ENCODE peak calls at places on chromosomes 13 and 19, in eight cellular contexts. Q is tibial nerve; C is CD4-positive, alpha-beta memory T cell; K is transverse colon; S is naive thymus-derived CD4-positive, alpha-beta T cell; B is cardiac muscle cell; P is effector memory CD4-positive, alpha-beta T cell; J is AG04450. M is an unnamed sample.

GRCh38 chr19:33916792-33917191 is 120.1 kb downstream of the KCTD15 start:
- DNase-seq in K (no peak), B (no peak), S (no peak), P (no peak), J (no peak), Q (no peak), C (no peak), M (no peak)

GRCh38 chr19:13314761-13315160 is 164.6 kb downstream of the IER2 start:
- DNase-seq in S (no peak), K (no peak), Q (no peak), B (no peak), C (no peak), P (no peak), J (no peak), M (no peak)

GRCh38 chr19:32097620-32098019 is 247.8 kb upstream of the ZNF507 start:
- DNase-seq in Q (no peak), J (no peak), P (no peak), S (no peak), C (no peak), K (no peak), B (no peak), M (no peak)

GRCh38 chr19:39590265-39590664 is 12.1 kb upstream of the LGALS13 start:
- DNase-seq in K (no peak), C (no peak), S (no peak), J (no peak), P (no peak), B (peak), Q (no peak), M (no peak)

GRCh38 chr19:2260341-2260751 is 4.1 kb upstream of the JSRP1 start:
- DNase-seq in J (no peak), C (no peak), S (no peak), P (no peak), K (peak), Q (no peak), B (no peak), M (no peak)

GRCh38 chr13:45167611-45168554 is 33.0 kb downstream of the KCTD4 start:
- DNase-seq in K (peak), C (no peak), Q (no peak), J (no peak), S (no peak), P (no peak), B (peak), M (no peak)

GRCh38 chr19:676343-677105 is at the start of gene FSTL3:
- DNase-seq in C (no peak), J (no peak), K (no peak), S (no peak), Q (no peak), P (no peak), B (peak), M (no peak)

GRCh38 chr13:111929036-111929616 is 137.8 kb upstream of the SOX1 start:
- DNase-seq in C (no peak), P (no peak), J (no peak), S (no peak), K (no peak), Q (no peak), B (no peak), M (no peak)

GRCh38 chr13:91313103-91313502 is 34.4 kb upstream of the MIR17HG start:
- DNase-seq in P (no peak), K (no peak), C (peak), Q (peak), J (no peak), S (peak), B (peak), M (peak)

GRCh38 chr19:5018224-5019015 is 49.5 kb downstream of the KDM4B start:
- DNase-seq in S (no peak), C (no peak), B (peak), K (no peak), P (no peak), J (no peak), Q (no peak), M (no peak)

GRCh38 chr19:43797118-43797517 is 5.1 kb downstream of the LYPD5 start:
- DNase-seq in B (no peak), J (no peak), P (no peak), C (no peak), Q (no peak), S (no peak), K (no peak), M (no peak)

GRCh38 chr19:13033819-13034611 is 38.7 kb downstream of the NFIX start:
- DNase-seq in K (peak), S (peak), B (peak), Q (peak), C (peak), P (no peak), J (no peak), M (no peak)

GRCh38 chr13:33560722-33561121 is 257.2 kb upstream of the RFC3 start:
- DNase-seq in C (no peak), P (no peak), B (no peak), Q (no peak), K (no peak), S (no peak), J (no peak), M (no peak)

GRCh38 chr13:48412881-48413351 is at the start of gene LPAR6:
- DNase-seq in J (no peak), P (no peak), B (peak), K (no peak), Q (peak), S (peak), C (peak), M (peak)

GRCh38 chr13:67155898-67156717 is 74.0 kb downstream of the PCDH9 start:
- DNase-seq in K (no peak), B (no peak), S (no peak), Q (no peak), P (no peak), C (no peak), J (no peak), M (no peak)

GRCh38 chr13:93652942-93653341 is 426.3 kb downstream of the GPC6 start:
- DNase-seq in C (no peak), B (no peak), S (no peak), K (no peak), J (no peak), P (no peak), Q (no peak), M (no peak)

GRCh38 chr13:29369060-29369743 is 226.3 kb downstream of the SLC7A1 start:
- DNase-seq in B (peak), C (peak), S (no peak), J (no peak), K (no peak), P (no peak), Q (no peak), M (no peak)

GRCh38 chr19:53463263-53463662 is 4.3 kb upstream of the ZNF813 start:
- DNase-seq in B (no peak), J (no peak), Q (no peak), S (no peak), P (no peak), K (peak), C (no peak), M (no peak)

GRCh38 chr19:16889883-16890460 is 1.2 kb downstream of the F2RL3 start:
- DNase-seq in S (no peak), J (no peak), Q (no peak), B (no peak), C (no peak), P (no peak), K (no peak), M (no peak)

GRCh38 chr19:16001481-16002312 is 52.9 kb downstream of the OR10H4 start:
- DNase-seq in J (peak), C (peak), S (peak), P (no peak), B (peak), K (peak), Q (peak), M (no peak)

GRCh38 chr13:97018029-97018819 is 23.9 kb upstream of the OXGR1 start:
- DNase-seq in J (peak), P (no peak), S (peak), B (peak), C (peak), Q (peak), K (peak), M (peak)

GRCh38 chr19:18020212-18021067 is 12.5 kb downstream of the ARRDC2 start:
- DNase-seq in C (no peak), K (peak), J (no peak), P (no peak), Q (peak), S (no peak), B (peak), M (no peak)

GRCh38 chr19:34998777-34999497 is 1.2 kb upstream of the GRAMD1A start:
- DNase-seq in P (no peak), K (no peak), J (no peak), C (no peak), S (no peak), Q (no peak), B (no peak), M (no peak)

GRCh38 chr19:55614711-55615552 is 9.4 kb downstream of the ZNF784 start:
- DNase-seq in K (no peak), B (no peak), J (no peak), S (no peak), Q (no peak), P (no peak), C (no peak), M (no peak)

GRCh38 chr19:58248886-58249285 is 20.2 kb downstream of the ZNF544 start:
- DNase-seq in J (no peak), P (no peak), C (no peak), S (no peak), B (no peak), K (no peak), Q (no peak), M (no peak)
- H3K27ac ChIP-seq in J (no peak), P (no peak), C (no peak), S (no peak), B (no peak), K (no peak), Q (no peak), M (no peak)

DNA sequence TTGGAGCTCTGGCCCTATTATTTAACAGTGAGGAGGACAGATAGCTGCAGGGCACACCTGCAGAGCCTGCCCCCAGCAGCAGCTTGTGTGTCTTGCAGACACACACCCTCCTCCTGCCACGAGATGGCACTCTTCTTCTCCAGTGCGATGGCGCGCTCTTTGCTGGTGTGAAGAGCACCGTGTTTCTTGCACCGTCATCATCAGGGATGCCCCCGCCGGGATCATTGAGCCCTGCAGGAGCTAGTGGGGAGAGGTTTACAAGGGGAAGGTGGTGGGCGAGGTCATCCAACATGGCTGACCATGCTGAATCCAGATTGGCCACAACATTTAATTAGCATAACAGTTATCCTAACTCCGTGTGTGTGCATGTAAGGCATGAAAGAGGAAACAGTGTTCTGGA is 105.6 kb downstream of the RAB20 start:
- DNase-seq in C (peak), S (peak), B (peak), K (peak), Q (peak), J (peak), P (peak), M (peak)
- H3K27ac ChIP-seq in C (no peak), S (no peak), B (no peak), K (no peak), Q (peak), J (peak), P (no peak), M (no peak)

GRCh38 chr13:24218320-24218719 is 57.8 kb downstream of the SPATA13 start:
- DNase-seq in B (no peak), J (no peak), Q (no peak), K (no peak), C (no peak), S (no peak), P (no peak), M (no peak)
- H3K27ac ChIP-seq in B (no peak), J (no peak), Q (peak), K (peak), C (no peak), S (no peak), P (no peak), M (no peak)

GRCh38 chr13:99144306-99144705 is 56.3 kb upstream of the UBAC2 start:
- DNase-seq in P (no peak), S (no peak), C (no peak), J (no peak), Q (no peak), B (no peak), K (no peak), M (no peak)

GRCh38 chr13:99143904-99144303 is 56.8 kb upstream of the UBAC2 start:
- DNase-seq in C (no peak), S (no peak), P (no peak), J (no peak), Q (no peak), B (no peak), K (no peak), M (no peak)

GRCh38 chr13:99150575-99151370 is 49.9 kb upstream of the UBAC2 start:
- DNase-seq in S (no peak), Q (no peak), J (no peak), P (no peak), C (no peak), B (peak), K (no peak), M (no peak)

GRCh38 chr13:99140831-99141230 is 59.8 kb upstream of the UBAC2 start:
- DNase-seq in P (no peak), J (no peak), K (no peak), B (no peak), Q (no peak), S (no peak), C (no peak), M (no peak)

DNA sequence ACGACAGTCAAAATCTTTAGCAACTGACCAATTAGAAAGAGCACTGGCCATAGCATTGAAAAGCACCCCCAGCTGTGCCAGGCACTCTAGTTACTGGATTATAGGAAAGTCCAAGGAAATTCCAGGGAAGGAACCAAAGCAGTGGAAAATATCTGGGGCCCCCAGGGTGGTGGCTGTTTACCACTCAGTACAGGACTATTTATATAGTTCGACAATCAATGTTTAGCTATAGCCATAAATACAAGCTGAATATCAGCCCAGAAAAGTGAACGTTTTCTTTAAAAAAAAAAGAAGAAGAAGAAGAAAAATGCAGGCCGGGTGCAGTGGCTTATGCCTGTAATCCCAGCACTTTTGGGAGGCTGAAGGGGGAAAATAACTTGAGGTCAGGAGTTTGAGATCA is 55.2 kb upstream of the UBAC2 start:
- DNase-seq in P (no peak), B (no peak), Q (no peak), J (no peak), S (no peak), K (no peak), C (no peak), M (no peak)
- H3K27ac ChIP-seq in P (no peak), B (no peak), Q (no peak), J (no peak), S (no peak), K (no peak), C (no peak), M (no peak)

GRCh38 chr19:36687214-36688056 is at the start of gene ZNF567:
- DNase-seq in C (peak), Q (peak), S (peak), J (peak), B (peak), P (peak), K (peak), M (peak)

GRCh38 chr19:36686365-36687213 is 823 bp upstream of the ZNF567 start:
- DNase-seq in J (no peak), B (peak), C (no peak), S (no peak), K (peak), P (no peak), Q (no peak), M (no peak)

GRCh38 chr19:36685835-36686234 is 1.6 kb upstream of the ZNF567 start:
- DNase-seq in J (no peak), S (no peak), P (no peak), K (no peak), C (no peak), Q (no peak), B (no peak), M (no peak)

GRCh38 chr19:36688058-36688457 is 646 bp downstream of the ZNF567 start:
- DNase-seq in B (no peak), Q (no peak), P (no peak), K (no peak), S (no peak), C (no peak), J (no peak), M (no peak)
- H3K27ac ChIP-seq in B (peak), Q (peak), P (no peak), K (peak), S (peak), C (peak), J (no peak), M (peak)

M was measured in CD4-positive, CD25-positive, alpha-beta regulatory T cell.